ENCODE peak calls at places on chromosomes 13 and 19, in six cellular contexts. O is A172; F is caudate nucleus; W is stimulated activated CD4-positive, alpha-beta T cell treated with anti-CD3 and anti-CD28 coated beads, Interleukin-1b, Interleukin-23, amount 100 ng/mL, for 24 hours; T is activated naive CD8-positive, alpha-beta T cell treated with anti-CD3 and anti-CD28 coated beads, Interleukin-2, amount 50 U/mL, for 24 hours; N is T-helper 1 cell. X is an unnamed sample.

GRCh38 chr19:44689290-44690130 is 9.4 kb upstream of the CEACAM16 start:
- DNase-seq in O (peak; percentile 50), F (peak; percentile 32), W (peak; percentile 72), T (peak; percentile 86), N (peak; percentile 63), X (peak; percentile 46)

GRCh38 chr19:8451885-8452284 is 7.1 kb downstream of the HNRNPM start:
- DNase-seq in O (peak; percentile 82), F (no peak), W (no peak), T (no peak), N (no peak), X (peak; percentile 50)

GRCh38 chr19:17687141-17687856 is 855 bp downstream of the UNC13A start:
- DNase-seq in O (no peak), F (peak; percentile 14), W (no peak), T (no peak), N (no peak), X (no peak)

GRCh38 chr19:7224205-7224833 is 69.9 kb downstream of the INSR start:
- DNase-seq in O (no peak), F (no peak), W (no peak), T (no peak), N (no peak), X (no peak)

GRCh38 chr13:26061947-26062346 is 10.1 kb upstream of the SHISA2 start:
- DNase-seq in O (peak; percentile 88), F (no peak), W (no peak), T (no peak), N (no peak), X (no peak)

GRCh38 chr19:46862974-46863632 is 2.3 kb downstream of the ARHGAP35 start:
- DNase-seq in O (no peak), F (no peak), W (no peak), T (no peak), N (no peak), X (no peak)

GRCh38 chr13:76820759-76821158 is 65.4 kb downstream of the KCTD12 start:
- DNase-seq in O (no peak), F (no peak), W (no peak), T (no peak), N (no peak), X (no peak)

GRCh38 chr19:15379996-15380647 is 535 bp upstream of the AKAP8 start:
- DNase-seq in O (peak; percentile 73), F (no peak), W (no peak), T (no peak), N (peak; percentile 38), X (peak; percentile 50)

GRCh38 chr19:14366529-14366928 is 14.7 kb upstream of the ADGRE5 start:
- DNase-seq in O (peak; percentile 84), F (peak; percentile 7), W (peak; percentile 71), T (peak; percentile 86), N (peak; percentile 89), X (no peak)

GRCh38 chr13:38542601-38543000 is 144.3 kb upstream of the FREM2 start:
- DNase-seq in O (peak; percentile 46), F (no peak), W (no peak), T (no peak), N (no peak), X (peak; percentile 3)

GRCh38 chr19:30092721-30093569 is 150.9 kb downstream of the URI1 start:
- DNase-seq in O (no peak), F (no peak), W (no peak), T (no peak), N (no peak), X (no peak)

GRCh38 chr13:93262729-93263128 is 36.1 kb downstream of the GPC6 start:
- DNase-seq in O (peak; percentile 88), F (no peak), W (no peak), T (no peak), N (no peak), X (peak; percentile 23)

GRCh38 chr13:24683833-24684599 is 3.8 kb downstream of the ATP12A start:
- DNase-seq in O (peak; percentile 60), F (no peak), W (peak; percentile 30), T (peak; percentile 77), N (peak; percentile 71), X (peak; percentile 77)

GRCh38 chr19:50314724-50315700 is 14.2 kb downstream of the KCNC3 start:
- DNase-seq in O (no peak), F (no peak), W (no peak), T (no peak), N (no peak), X (no peak)

X was measured in H54.